ENCODE peak calls at places on chromosome 11, in five cellular contexts. B is pulmonary artery endothelial cell; S is activated naive CD8-positive, alpha-beta T cell treated with anti-CD3 and anti-CD28 coated beads, Interleukin-2, amount 50 U/mL, for 16 hours; M is progenitor cell of endocrine pancreas; F is CD4-positive, alpha-beta memory T cell. X is an unnamed sample.

GRCh38 chr11:62602141-62603071 is 741 bp upstream of the MTA2 start:
- DNase-seq in B (no peak), F (no peak), S (no peak), M (no peak), X (no peak)

GRCh38 chr11:128180446-128181089 is 406.8 kb downstream of the ETS1 start:
- DNase-seq in M (no peak), B (peak; percentile 87), F (no peak), S (no peak), X (no peak)

GRCh38 chr11:61971177-61972111 is 4.0 kb upstream of the FTH1 start:
- DNase-seq in B (peak; percentile 95), F (peak; percentile 65), M (peak; percentile 81), S (no peak), X (peak; percentile 14)

GRCh38 chr11:16412525-16413194 is 56.3 kb upstream of the SOX6 start:
- DNase-seq in M (no peak), S (no peak), B (no peak), F (no peak), X (no peak)

GRCh38 chr11:94664336-94664735 is 97.2 kb downstream of the PIWIL4 start:
- DNase-seq in B (no peak), M (peak; percentile 12), F (no peak), S (no peak), X (no peak)

GRCh38 chr11:61683961-61684869 is 4.0 kb downstream of the DAGLA start:
- DNase-seq in M (no peak), F (peak; percentile 73), S (no peak), B (no peak), X (no peak)

GRCh38 chr11:121350314-121351046 is 57.9 kb downstream of the SC5D start:
- DNase-seq in M (no peak), B (no peak), S (no peak), F (no peak), X (no peak)

GRCh38 chr11:27694992-27695391 is 5.3 kb downstream of the BDNF start:
- DNase-seq in M (no peak), B (no peak), F (no peak), S (no peak), X (no peak)

GRCh38 chr11:127110542-127110941 is 110.0 kb upstream of the KIRREL3 start:
- DNase-seq in F (no peak), S (no peak), M (no peak), B (no peak), X (no peak)

GRCh38 chr11:120652705-120653335 is 141.3 kb downstream of the GRIK4 start:
- DNase-seq in S (no peak), B (no peak), F (no peak), M (no peak), X (no peak)

X was measured in stimulated activated CD4-positive, alpha-beta T cell treated with anti-CD3 and anti-CD28 coated beads, Interleukin-15, amount 100 ng/mL, for 1 hour.